ENCODE peak calls at places on chromosomes 1 and 21, in eight cellular contexts. A, D, Q, Z, X, E, B and S are unnamed samples.

GRCh38 chr1:233193741-233194140 is 101.8 kb downstream of the PCNX2 start:
- DNase-seq in B (no peak), Q (no peak), Z (no peak), E (no peak), A (no peak), X (no peak), D (no peak), S (no peak)

GRCh38 chr1:39564340-39564739 is 12.2 kb downstream of the PABPC4 start:
- DNase-seq in Q (no peak), A (no peak), E (no peak), Z (no peak), B (no peak), D (no peak), X (no peak), S (no peak)

GRCh38 chr1:235043234-235043633 is 85.4 kb downstream of the TOMM20 start:
- DNase-seq in Q (no peak), A (no peak), D (no peak), Z (no peak), X (no peak), B (no peak), E (no peak), S (no peak)

GRCh38 chr1:2378956-2379732 is 12.2 kb downstream of the MORN1 start:
- DNase-seq in Z (peak; percentile 0), B (no peak), D (no peak), A (no peak), X (no peak), E (no peak), Q (no peak), S (no peak)

GRCh38 chr1:118084400-118084799 is 100.6 kb downstream of the SPAG17 start:
- DNase-seq in D (no peak), E (no peak), A (no peak), B (no peak), Z (no peak), Q (no peak), X (no peak), S (no peak)

GRCh38 chr1:94039514-94039870 is 81.5 kb downstream of the ABCA4 start:
- DNase-seq in X (peak; percentile 46), A (peak; percentile 46), D (peak; percentile 78), Q (no peak), B (peak; percentile 77), E (peak; percentile 62), Z (peak; percentile 57), S (peak; percentile 63)

GRCh38 chr1:9308236-9308635 is 15.5 kb downstream of the SPSB1 start:
- DNase-seq in E (no peak), Z (no peak), B (no peak), D (no peak), A (no peak), X (no peak), Q (no peak), S (no peak)

GRCh38 chr1:116982319-116983004 is 19.1 kb upstream of the CD101 start:
- DNase-seq in Z (no peak), Q (no peak), D (no peak), E (no peak), X (no peak), A (no peak), B (no peak), S (peak; percentile 98)

GRCh38 chr1:1858382-1859086 is 32.4 kb downstream of the GNB1 start:
- DNase-seq in Q (no peak), D (peak; percentile 16), A (no peak), E (peak; percentile 14), B (peak; percentile 88), X (peak; percentile 68), Z (no peak), S (peak; percentile 97)

GRCh38 chr1:210691039-210691438 is 362.3 kb downstream of the HHAT start:
- DNase-seq in X (no peak), Q (no peak), Z (no peak), E (no peak), B (no peak), D (no peak), A (no peak), S (no peak)

GRCh38 chr1:211305044-211305443 is 21.6 kb upstream of the TRAF5 start:
- DNase-seq in B (peak; percentile 47), E (peak; percentile 63), Q (no peak), X (no peak), D (no peak), Z (peak; percentile 69), A (no peak), S (no peak)

GRCh38 chr1:6378096-6378746 is 15.3 kb downstream of the ACOT7 start:
- DNase-seq in E (no peak), X (peak; percentile 25), Q (no peak), Z (no peak), A (no peak), B (no peak), D (no peak), S (no peak)

GRCh38 chr21:46562472-46562871 is 42.4 kb downstream of the S100B start:
- DNase-seq in Q (no peak), X (no peak), E (no peak), B (no peak), Z (no peak), D (no peak), A (no peak), S (no peak)

GRCh38 chr1:6103854-6104530 is 58.3 kb downstream of the KCNAB2 start:
- DNase-seq in Z (no peak), D (no peak), B (no peak), E (no peak), Q (no peak), A (no peak), X (no peak), S (no peak)

GRCh38 chr1:201741763-201742342 is 87.1 kb upstream of the IPO9 start:
- DNase-seq in E (no peak), B (no peak), Z (no peak), Q (no peak), X (no peak), A (no peak), D (no peak), S (no peak)

GRCh38 chr21:46649356-46649755 is 13.9 kb downstream of the PRMT2 start:
- DNase-seq in X (no peak), Z (no peak), A (no peak), B (no peak), D (no peak), Q (no peak), E (no peak), S (no peak)

GRCh38 chr1:210361665-210362064 is 33.0 kb downstream of the HHAT start:
- DNase-seq in A (no peak), B (no peak), Z (no peak), D (no peak), E (no peak), X (no peak), Q (no peak), S (no peak)

GRCh38 chr1:3695326-3696217 is 43.3 kb downstream of the TP73 start:
- DNase-seq in E (no peak), Z (peak; percentile 30), Q (no peak), X (peak; percentile 45), D (peak; percentile 70), B (peak; percentile 41), A (no peak), S (peak; percentile 26)

GRCh38 chr1:39102537-39103320 is 76.6 kb downstream of the NDUFS5 start:
- DNase-seq in D (peak; percentile 31), Z (peak; percentile 22), Q (no peak), A (peak; percentile 79), E (peak; percentile 91), B (peak; percentile 81), X (peak; percentile 69), S (peak; percentile 68)

GRCh38 chr21:37356710-37357109 is 9.9 kb upstream of the DYRK1A start:
- DNase-seq in Q (no peak), D (no peak), X (no peak), Z (no peak), B (no peak), E (no peak), A (no peak), S (no peak)

GRCh38 chr1:50023292-50024159 is at the start of gene AGBL4:
- DNase-seq in B (peak; percentile 3), A (no peak), Z (no peak), Q (no peak), X (peak; percentile 51), E (peak; percentile 38), D (no peak), S (peak; percentile 13)

GRCh38 chr1:183580281-183580682 is 10.0 kb downstream of the NCF2 start:
- DNase-seq in A (peak; percentile 90), Q (no peak), X (peak; percentile 38), E (no peak), B (no peak), D (no peak), Z (no peak), S (no peak)

GRCh38 chr21:34612557-34612956 is 2.4 kb downstream of the RCAN1 start:
- DNase-seq in B (no peak), A (no peak), X (no peak), Q (no peak), E (no peak), D (no peak), Z (no peak), S (no peak)

GRCh38 chr1:94970783-94971182 is 43.9 kb upstream of the CNN3 start:
- DNase-seq in Z (no peak), E (no peak), B (peak; percentile 73), D (no peak), X (no peak), A (no peak), Q (no peak), S (no peak)

GRCh38 chr1:76006234-76006633 is 68.3 kb upstream of the ST6GALNAC3 start:
- DNase-seq in Z (no peak), X (no peak), B (peak; percentile 20), D (no peak), Q (no peak), A (no peak), E (no peak), S (no peak)

GRCh38 chr1:154657547-154657946 is 49.6 kb upstream of the ADAR start:
- DNase-seq in D (no peak), X (no peak), Z (no peak), B (no peak), A (no peak), Q (no peak), E (no peak), S (no peak)

GRCh38 chr1:208158640-208159541 is 85.3 kb downstream of the PLXNA2 start:
- DNase-seq in Z (no peak), B (no peak), A (no peak), X (no peak), Q (no peak), D (no peak), E (no peak), S (peak; percentile 90)

GRCh38 chr1:99407018-99407417 is 142.7 kb downstream of the PLPPR4 start:
- DNase-seq in E (no peak), X (no peak), A (no peak), D (no peak), Q (no peak), B (no peak), Z (no peak), S (no peak)

GRCh38 chr1:182059936-182060335 is 1.6 kb downstream of the ZNF648 start:
- DNase-seq in D (no peak), A (no peak), X (no peak), Z (no peak), B (no peak), Q (no peak), E (no peak), S (no peak)

GRCh38 chr1:42173155-42173933 is 8.8 kb upstream of the GUCA2A start:
- DNase-seq in X (peak; percentile 6), B (peak; percentile 32), E (peak; percentile 61), A (peak; percentile 55), D (peak; percentile 79), Q (peak; percentile 52), Z (peak; percentile 58), S (peak; percentile 58)

GRCh38 chr1:61388586-61388985 is 306.2 kb downstream of the NFIA start:
- DNase-seq in Q (no peak), B (peak; percentile 75), A (no peak), D (no peak), X (no peak), E (no peak), Z (no peak), S (no peak)

GRCh38 chr1:181295215-181295614 is 188.1 kb upstream of the CACNA1E start:
- DNase-seq in D (no peak), X (no peak), A (no peak), Q (no peak), Z (no peak), E (no peak), B (no peak), S (no peak)

GRCh38 chr1:21576031-21576797 is 67.0 kb downstream of the ALPL start:
- DNase-seq in X (no peak), D (no peak), A (no peak), E (no peak), B (no peak), Q (no peak), Z (no peak), S (no peak)

GRCh38 chr21:15514073-15514946 is 215.5 kb upstream of the USP25 start:
- DNase-seq in Q (peak; percentile 13), E (no peak), A (peak; percentile 67), D (no peak), Z (peak; percentile 32), X (no peak), B (no peak), S (peak; percentile 54)